ENCODE peak calls at places on chromosomes 12 and 14, in six cellular contexts. U is prostate gland; H is heart left ventricle; R is CD8-positive, alpha-beta T cell; F is pancreas; S is testis. J is an unnamed sample. For H3K27me3, the result is how much of the 10 kb centered on the place peaks cover.

GRCh38 chr12:107329569-107330324 is 236.4 kb upstream of the CRY1 start:
- DNase-seq in U (no peak), H (no peak), R (no peak), F (no peak), S (no peak), J (no peak)

GRCh38 chr12:108551556-108551955 is 9.4 kb downstream of the SART3 start:
- DNase-seq in U (no peak), H (no peak), R (no peak), F (no peak), S (no peak), J (no peak)

GRCh38 chr12:54390668-54391551 is 6.4 kb upstream of the ZNF385A start:
- DNase-seq in U (peak), H (no peak), R (peak), F (peak), S (peak), J (peak)

GRCh38 chr14:63659726-63660125 is 18.1 kb upstream of the WDR89 start:
- DNase-seq in U (no peak), H (no peak), R (no peak), F (no peak), S (peak), J (no peak)

GRCh38 chr12:124625867-124626675 is 58.7 kb upstream of the NCOR2 start:
- DNase-seq in U (peak), H (peak), R (no peak), F (peak), S (peak), J (no peak)

GRCh38 chr12:99122496-99122895 is 477.4 kb downstream of the APAF1 start:
- DNase-seq in U (no peak), H (no peak), R (no peak), F (no peak), S (no peak), J (no peak)

GRCh38 chr12:71092290-71092689 is 65.5 kb downstream of the TSPAN8 start:
- DNase-seq in U (no peak), H (no peak), R (no peak), F (no peak), S (no peak), J (no peak)

GRCh38 chr14:101198398-101199027 is 295.0 kb upstream of the RTL1 start:
- DNase-seq in U (no peak), H (no peak), R (no peak), F (no peak), S (no peak), J (no peak)

GRCh38 chr12:43896496-43896895 is 60.6 kb downstream of the TMEM117 start:
- DNase-seq in U (no peak), H (no peak), R (no peak), F (no peak), S (no peak), J (no peak)

GRCh38 chr12:46944104-46944503 is 118.3 kb upstream of the SLC38A4 start:
- DNase-seq in U (no peak), H (no peak), R (no peak), F (no peak), S (peak), J (no peak)

GRCh38 chr12:51827925-51828818 is 20.3 kb downstream of the FIGNL2 start:
- DNase-seq in U (no peak), H (no peak), R (no peak), F (no peak), S (no peak), J (peak)

GRCh38 chr12:56628671-56629458 is 1.3 kb downstream of the BAZ2A start:
- DNase-seq in U (peak), H (peak), R (peak), F (peak), S (peak), J (peak)

GRCh38 chr12:46786774-46787173 is 39.0 kb downstream of the SLC38A4 start:
- DNase-seq in U (no peak), H (no peak), R (no peak), F (no peak), S (no peak), J (no peak)

GRCh38 chr12:52903855-52904508 is 894 bp downstream of the KRT8 start:
- DNase-seq in U (peak), H (peak), R (peak), F (peak), S (peak), J (peak)

GRCh38 chr12:9750276-9751203 is 10.2 kb downstream of the CD69 start:
- DNase-seq in U (peak), H (peak), R (peak), F (no peak), S (peak), J (peak)

GRCh38 chr12:54220567-54220966 is 31.8 kb upstream of the SMUG1 start:
- DNase-seq in U (no peak), H (no peak), R (no peak), F (no peak), S (no peak), J (no peak)

GRCh38 chr14:71300474-71301359 is 393.5 kb downstream of the PCNX1 start:
- DNase-seq in U (no peak), H (no peak), R (no peak), F (no peak), S (no peak), J (no peak)

GRCh38 chr14:94965551-94966339 is 191.6 kb downstream of the DICER1 start:
- DNase-seq in U (no peak), H (no peak), R (no peak), F (no peak), S (no peak), J (no peak)

GRCh38 chr12:105721051-105721825 is 390.7 kb downstream of the C12orf75 start:
- DNase-seq in U (no peak), H (no peak), R (no peak), F (no peak), S (no peak), J (no peak)

GRCh38 chr12:6332459-6332858 is 9.4 kb downstream of the TNFRSF1A start:
- DNase-seq in U (no peak), H (no peak), R (no peak), F (no peak), S (no peak), J (no peak)

GRCh38 chr12:65685514-65685913 is 138.8 kb upstream of the HMGA2 start:
- DNase-seq in U (no peak), H (no peak), R (no peak), F (no peak), S (no peak), J (no peak)

GRCh38 chr12:67721216-67721615 is 72.7 kb downstream of the DYRK2 start:
- DNase-seq in U (no peak), H (peak), R (no peak), F (peak), S (no peak), J (no peak)

GRCh38 chr12:44628180-44628579 is 247.9 kb downstream of the NELL2 start:
- DNase-seq in U (no peak), H (no peak), R (no peak), F (no peak), S (no peak), J (no peak)

GRCh38 chr12:57739914-57740538 is 1.5 kb upstream of the AGAP2 start:
- DNase-seq in U (no peak), H (no peak), R (no peak), F (no peak), S (no peak), J (no peak)

GRCh38 chr12:79988368-79988767 is 53.5 kb upstream of the PPP1R12A start:
- DNase-seq in U (no peak), H (no peak), R (no peak), F (no peak), S (no peak), J (no peak)

GRCh38 chr12:82870825-82871377 is 184.2 kb downstream of the TMTC2 start:
- DNase-seq in U (no peak), H (no peak), R (no peak), F (no peak), S (no peak), J (no peak)

GRCh38 chr14:103022669-103023044 is 34.7 kb downstream of the CDC42BPB start:
- DNase-seq in U (no peak), H (no peak), R (no peak), F (no peak), S (no peak), J (no peak)

GRCh38 chr14:93430319-93430801 is 379 bp upstream of the UNC79 start:
- DNase-seq in U (no peak), H (no peak), R (no peak), F (peak), S (peak), J (no peak)

GRCh38 chr12:118763239-118763638 is 218.1 kb upstream of the SRRM4 start:
- DNase-seq in U (no peak), H (no peak), R (no peak), F (no peak), S (no peak), J (no peak)

GRCh38 chr12:62328296-62328921 is 68.2 kb downstream of the USP15 start:
- DNase-seq in U (no peak), H (no peak), R (no peak), F (no peak), S (no peak), J (no peak)

GRCh38 chr14:69101331-69101826 is 51.5 kb downstream of the DCAF5 start:
- DNase-seq in U (peak), H (peak), R (no peak), F (peak), S (peak), J (no peak)

GRCh38 chr14:103123128-103123633 is at the start of gene TNFAIP2:
- DNase-seq in U (no peak), H (peak), R (no peak), F (no peak), S (no peak), J (no peak)

GRCh38 chr12:131196220-131196619 is 242.5 kb downstream of the ADGRD1 start:
- DNase-seq in U (no peak), H (no peak), R (no peak), F (no peak), S (no peak), J (no peak)

GRCh38 chr14:101721951-101722661 is 39.4 kb upstream of the PPP2R5C start:
- DNase-seq in U (peak), H (no peak), R (peak), F (no peak), S (no peak), J (peak)

GRCh38 chr14:28765169-28765906 is 1.2 kb upstream of the FOXG1 start:
- DNase-seq in U (no peak), H (no peak), R (no peak), F (no peak), S (no peak), J (no peak)

GRCh38 chr14:50018236-50019210 is 97.8 kb downstream of the VCPKMT start:
- DNase-seq in U (peak), H (peak), R (no peak), F (no peak), S (no peak), J (no peak)

GRCh38 chr12:114400395-114400794 is 5.5 kb downstream of the TBX5 start:
- DNase-seq in U (no peak), H (no peak), R (no peak), F (no peak), S (no peak), J (no peak)

GRCh38 chr12:115648463-115648862 is 629.0 kb downstream of the MED13L start:
- DNase-seq in U (no peak), H (no peak), R (no peak), F (no peak), S (no peak), J (no peak)

GRCh38 chr14:25622752-25623151 is 572.8 kb upstream of the STXBP6 start:
- DNase-seq in U (peak), H (no peak), R (no peak), F (no peak), S (no peak), J (no peak)

GRCh38 chr14:94598506-94598815 is 13.7 kb upstream of the SERPINA3 start:
- DNase-seq in U (no peak), H (no peak), R (no peak), F (no peak), S (no peak), J (no peak)

GRCh38 chr12:3225796-3226180 is 148.6 kb downstream of the TSPAN9 start:
- DNase-seq in U (no peak), H (no peak), R (no peak), F (no peak), S (no peak), J (no peak)

GRCh38 chr12:3227076-3227975 is 150.1 kb downstream of the TSPAN9 start:
- DNase-seq in U (no peak), H (no peak), R (no peak), F (no peak), S (no peak), J (no peak)

GRCh38 chr12:3224530-3224903 is 147.3 kb downstream of the TSPAN9 start:
- DNase-seq in U (no peak), H (no peak), R (no peak), F (no peak), S (no peak), J (no peak)

GRCh38 chr12:3225154-3225795 is 148.1 kb downstream of the TSPAN9 start:
- DNase-seq in U (no peak), H (no peak), R (no peak), F (no peak), S (no peak), J (peak)

GRCh38 chr12:3226285-3226684 is 149.1 kb downstream of the TSPAN9 start:
- DNase-seq in U (no peak), H (no peak), R (no peak), F (no peak), S (no peak), J (no peak)
- H3K27me3 ChIP-seq in U (under half), H (under half), R (under half), F (under half), S (under half), J (under half)

DNA sequence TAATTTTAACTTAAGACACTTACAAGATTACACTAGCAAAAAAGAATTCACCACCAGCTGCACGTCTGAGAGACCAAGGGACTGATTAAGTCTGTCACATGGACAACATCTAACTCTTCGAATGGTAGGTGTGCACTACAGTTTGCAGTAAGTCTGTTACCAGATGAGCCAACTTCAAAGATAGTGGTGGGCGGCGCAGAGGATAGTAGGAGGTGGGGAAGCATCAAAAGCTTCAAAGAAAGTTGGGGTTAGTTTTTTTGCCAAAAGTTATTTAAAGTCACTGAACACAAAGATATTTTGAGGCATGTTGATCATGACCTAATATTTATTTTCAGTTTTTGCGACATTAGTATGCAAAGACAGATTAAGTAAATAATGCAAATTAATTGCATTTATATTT is 327.9 kb downstream of the BMP4 start:
- DNase-seq in U (no peak), H (no peak), R (no peak), F (no peak), S (no peak), J (no peak)
- H3K27ac ChIP-seq in U (no peak), H (no peak), R (no peak), F (no peak), S (no peak), J (no peak)

GRCh38 chr12:3313066-3313465 is 177.9 kb upstream of the PRMT8 start:
- DNase-seq in U (no peak), H (no peak), R (no peak), F (no peak), S (no peak), J (no peak)

GRCh38 chr12:3309805-3310204 is 181.2 kb upstream of the PRMT8 start:
- DNase-seq in U (no peak), H (no peak), R (no peak), F (no peak), S (no peak), J (no peak)

GRCh38 chr12:3311491-3312103 is 179.4 kb upstream of the PRMT8 start:
- DNase-seq in U (no peak), H (no peak), R (no peak), F (no peak), S (no peak), J (no peak)

GRCh38 chr12:3310271-3311026 is 180.6 kb upstream of the PRMT8 start:
- DNase-seq in U (no peak), H (no peak), R (no peak), F (no peak), S (no peak), J (no peak)

GRCh38 chr12:3311027-3311402 is 180.0 kb upstream of the PRMT8 start:
- DNase-seq in U (peak), H (no peak), R (no peak), F (peak), S (no peak), J (no peak)
- H3K27me3 ChIP-seq in U (under half), H (under half), R (under half), F (under half), S (under half), J (under half)

GRCh38 chr14:74684444-74684843 is 28.4 kb downstream of the AREL1 start:
- DNase-seq in U (no peak), H (no peak), R (no peak), F (no peak), S (no peak), J (no peak)
- H3K27ac ChIP-seq in U (no peak), H (no peak), R (no peak), F (no peak), S (no peak), J (no peak)

DNA sequence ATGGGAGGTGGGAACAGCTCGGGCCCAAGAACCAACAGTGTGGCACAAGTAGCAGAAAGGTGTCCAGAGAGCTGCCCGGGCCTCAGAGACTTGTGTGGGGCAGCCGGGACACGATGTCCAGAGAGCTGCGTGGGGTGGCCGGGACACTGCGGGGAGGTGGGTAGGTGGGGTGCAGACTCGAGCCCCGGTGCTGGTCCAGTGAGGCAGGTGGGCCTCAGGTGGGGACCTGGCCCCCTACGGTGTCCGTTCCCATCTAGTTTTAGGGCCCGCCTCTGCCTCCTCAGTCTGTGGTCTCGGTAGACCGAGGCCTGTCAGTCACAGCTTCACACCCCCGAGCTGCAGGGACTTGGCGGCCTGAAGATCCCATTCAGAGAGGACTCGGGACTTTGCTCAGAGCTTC is 6.3 kb upstream of the FBRSL1 start:
- DNase-seq in U (no peak), H (no peak), R (no peak), F (no peak), S (no peak), J (no peak)
- H3K27me3 ChIP-seq in U (under half), H (under half), R (under half), F (under half), S (under half), J (under half)

GRCh38 chr12:14261861-14262260 is 103.6 kb upstream of the ATF7IP start:
- DNase-seq in U (no peak), H (no peak), R (no peak), F (no peak), S (no peak), J (no peak)
- H3K27ac ChIP-seq in U (no peak), H (no peak), R (no peak), F (no peak), S (no peak), J (no peak)

GRCh38 chr12:3990356-3990975 is 117.3 kb upstream of the PARP11 start:
- DNase-seq in U (no peak), H (no peak), R (no peak), F (no peak), S (no peak), J (no peak)

GRCh38 chr12:3991798-3992580 is 118.8 kb upstream of the PARP11 start:
- DNase-seq in U (no peak), H (no peak), R (no peak), F (no peak), S (no peak), J (no peak)

GRCh38 chr12:3988519-3989217 is 115.5 kb upstream of the PARP11 start:
- DNase-seq in U (no peak), H (no peak), R (peak), F (no peak), S (no peak), J (peak)

GRCh38 chr12:3987571-3987970 is 114.4 kb upstream of the PARP11 start:
- DNase-seq in U (no peak), H (no peak), R (no peak), F (no peak), S (no peak), J (no peak)

GRCh38 chr12:3989218-3989550 is 116.0 kb upstream of the PARP11 start:
- DNase-seq in U (no peak), H (no peak), R (no peak), F (no peak), S (no peak), J (no peak)
- H3K27me3 ChIP-seq in U (under half), H (under half), R (under half), F (under half), S (under half), J (under half)

GRCh38 chr12:75865315-75865714 is 166.3 kb downstream of the PHLDA1 start:
- DNase-seq in U (no peak), H (no peak), R (no peak), F (no peak), S (no peak), J (no peak)
- H3K27ac ChIP-seq in U (no peak), H (no peak), R (no peak), F (no peak), S (no peak), J (no peak)

GRCh38 chr14:23167006-23167847 is 16.2 kb downstream of the SLC7A8 start:
- DNase-seq in U (no peak), H (no peak), R (no peak), F (no peak), S (no peak), J (no peak)
- H3K27me3 ChIP-seq in U (under half), H (under half), R (under half), F (under half), S (under half), J (under half)

DNA sequence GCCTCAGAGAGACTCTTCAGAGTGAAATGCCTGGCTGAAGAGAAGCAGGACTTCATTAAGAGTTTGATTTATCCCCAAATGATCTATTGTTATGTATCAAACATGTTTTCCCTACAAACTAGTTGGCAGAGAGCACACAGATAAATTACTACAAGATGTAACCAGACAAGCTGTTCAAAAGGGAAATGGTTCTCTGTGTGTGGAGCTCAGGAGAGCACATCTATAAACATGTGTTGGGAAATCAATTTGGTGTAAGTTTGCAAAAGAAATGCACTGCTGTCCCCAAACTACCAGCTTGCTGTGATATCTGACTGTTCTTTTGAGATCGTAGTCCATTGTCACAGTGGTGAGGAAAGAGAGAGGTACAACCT is 159.2 kb downstream of the PAH start:
- DNase-seq in U (no peak), H (no peak), R (no peak), F (no peak), S (no peak), J (no peak)
- H3K27ac ChIP-seq in U (no peak), H (no peak), R (no peak), F (no peak), S (no peak), J (no peak)